ENCODE peak calls at places on chromosomes 11 and 22, in six cellular contexts. One of them, this sample, is unnamed.

GRCh38 chr11:66371627-66372415 is at the start of gene SLC29A2:
- DNase-seq in HuH-7: peak
- DNase-seq in Ammon's horn: peak
- DNase-seq in KG1: peak
- DNase-seq in coronary artery: no peak
- DNase-seq in NCI-H69: peak
- DNase-seq in this sample: peak

GRCh38 chr22:47171441-47172221 is 409.2 kb downstream of the TBC1D22A start:
- DNase-seq in KG1: no peak
- DNase-seq in NCI-H69: no peak
- DNase-seq in HuH-7: no peak
- DNase-seq in coronary artery: peak
- DNase-seq in Ammon's horn: no peak
- DNase-seq in this sample: no peak

GRCh38 chr22:20421507-20421874 is 16.1 kb downstream of the SCARF2 start:
- DNase-seq in NCI-H69: no peak
- DNase-seq in Ammon's horn: no peak
- DNase-seq in KG1: no peak
- DNase-seq in HuH-7: no peak
- DNase-seq in coronary artery: no peak
- DNase-seq in this sample: no peak

GRCh38 chr22:27719033-27719341 is 82.6 kb downstream of the MN1 start:
- DNase-seq in KG1: no peak
- DNase-seq in NCI-H69: no peak
- DNase-seq in Ammon's horn: no peak
- DNase-seq in coronary artery: no peak
- DNase-seq in HuH-7: no peak
- DNase-seq in this sample: no peak

GRCh38 chr11:41047229-41047628 is 412.2 kb downstream of the LRRC4C start:
- DNase-seq in HuH-7: no peak
- DNase-seq in KG1: no peak
- DNase-seq in NCI-H69: no peak
- DNase-seq in coronary artery: no peak
- DNase-seq in Ammon's horn: no peak
- DNase-seq in this sample: no peak

GRCh38 chr11:7413961-7414728 is 71.2 kb upstream of the OLFML1 start:
- DNase-seq in Ammon's horn: no peak
- DNase-seq in HuH-7: peak
- DNase-seq in KG1: no peak
- DNase-seq in coronary artery: no peak
- DNase-seq in NCI-H69: peak
- DNase-seq in this sample: no peak

GRCh38 chr11:118843518-118843917 is 40.2 kb upstream of the CXCR5 start:
- DNase-seq in HuH-7: no peak
- DNase-seq in Ammon's horn: no peak
- DNase-seq in coronary artery: no peak
- DNase-seq in KG1: no peak
- DNase-seq in NCI-H69: no peak
- DNase-seq in this sample: no peak

GRCh38 chr11:80109031-80109430 is 668.2 kb upstream of the TENM4 start:
- DNase-seq in Ammon's horn: no peak
- DNase-seq in KG1: no peak
- DNase-seq in coronary artery: no peak
- DNase-seq in NCI-H69: no peak
- DNase-seq in HuH-7: no peak
- DNase-seq in this sample: no peak